ENCODE peak calls at places on chromosomes 1 and 21, in eight cellular contexts. Q is osteocyte, A is progenitor cell of endocrine pancreas, O is brain microvascular endothelial cell, F is MCF 10A, M is body of pancreas, V is uterus, P is lower lobe of right lung. R is an unnamed sample.
A peak's percentile ranks its signal among the peaks of the same experiment; 100 is the strongest.

GRCh38 chr1:52281518-52281917 is 84.5 kb downstream of the CC2D1B start:
- DNase-seq in O (peak; percentile 44), A (no peak), F (no peak), Q (no peak), M (no peak), V (no peak), P (no peak), R (peak; percentile 37)

GRCh38 chr1:230681599-230681998 is 32.3 kb downstream of the AGT start:
- DNase-seq in F (peak; percentile 97), A (no peak), M (peak; percentile 69), Q (no peak), P (no peak), V (no peak), O (peak; percentile 74), R (peak; percentile 88)

GRCh38 chr1:1059494-1060280 is 14.4 kb downstream of the RNF223 start:
- DNase-seq in F (peak; percentile 85), V (peak; percentile 85), M (peak; percentile 92), Q (no peak), O (peak; percentile 58), P (peak; percentile 92), A (peak; percentile 62), R (peak; percentile 54)

GRCh38 chr1:226304291-226304955 is 4.5 kb downstream of the LIN9 start:
- DNase-seq in P (no peak), M (no peak), V (no peak), F (no peak), Q (no peak), A (no peak), O (no peak), R (no peak)

GRCh38 chr1:38046884-38047602 is 450 bp upstream of the POU3F1 start:
- DNase-seq in Q (peak; percentile 90), M (peak; percentile 81), V (peak; percentile 84), F (peak; percentile 59), O (peak; percentile 63), A (peak; percentile 52), P (peak; percentile 83), R (peak; percentile 92)

GRCh38 chr1:221794079-221794670 is 52.3 kb upstream of the DUSP10 start:
- DNase-seq in O (no peak), V (no peak), A (no peak), M (no peak), Q (no peak), F (no peak), P (no peak), R (no peak)

GRCh38 chr1:1883092-1883858 is 7.6 kb downstream of the GNB1 start:
- DNase-seq in A (no peak), O (no peak), V (no peak), P (no peak), M (no peak), Q (no peak), F (no peak), R (no peak)

GRCh38 chr1:12407050-12407961 is 177.5 kb downstream of the VPS13D start:
- DNase-seq in Q (no peak), V (peak; percentile 36), M (peak; percentile 49), O (peak; percentile 86), F (peak; percentile 64), A (no peak), P (no peak), R (peak; percentile 79)

GRCh38 chr21:26550357-26550756 is 22.7 kb downstream of the CYYR1 start:
- DNase-seq in P (no peak), O (no peak), Q (no peak), F (no peak), V (no peak), M (no peak), A (no peak), R (peak; percentile 46)

GRCh38 chr1:156336242-156336641 is 1.9 kb downstream of the CCT3 start:
- DNase-seq in M (no peak), F (peak; percentile 32), O (no peak), V (no peak), P (no peak), Q (no peak), A (no peak), R (peak; percentile 19)

GRCh38 chr1:27609210-27609555 is 5.2 kb upstream of the AHDC1 start:
- DNase-seq in M (no peak), Q (no peak), P (no peak), A (no peak), F (no peak), O (no peak), V (no peak), R (no peak)

GRCh38 chr1:22677861-22678521 is 25.0 kb downstream of the C1QB start:
- DNase-seq in V (no peak), A (no peak), F (no peak), P (no peak), Q (no peak), M (no peak), O (no peak), R (no peak)

GRCh38 chr1:205454903-205455335 is 926 bp downstream of the BLACAT1 start:
- DNase-seq in Q (no peak), P (no peak), M (no peak), O (no peak), A (no peak), V (no peak), F (no peak), R (no peak)
- TF ChIP-seq CTCF in Q (no peak), P (no peak), M (no peak), O (peak; percentile 9), A (peak; percentile 29), V (no peak), F (no peak), R (no peak)

GRCh38 chr1:167438171-167439138 is 79.9 kb downstream of the CD247 start:
- DNase-seq in V (no peak), F (no peak), P (no peak), M (no peak), A (no peak), O (no peak), Q (no peak), R (no peak)

GRCh38 chr1:167441222-167441621 is 77.1 kb downstream of the CD247 start:
- DNase-seq in M (no peak), V (no peak), A (no peak), O (no peak), P (no peak), F (no peak), Q (peak; percentile 75), R (no peak)

GRCh38 chr1:167440345-167440744 is 78.0 kb downstream of the CD247 start:
- DNase-seq in O (no peak), P (no peak), Q (peak; percentile 73), M (no peak), A (no peak), F (no peak), V (no peak), R (no peak)

GRCh38 chr1:167440776-167441175 is 77.6 kb downstream of the CD247 start:
- DNase-seq in M (no peak), F (no peak), O (no peak), V (no peak), P (no peak), Q (peak; percentile 49), A (no peak), R (no peak)

DNA sequence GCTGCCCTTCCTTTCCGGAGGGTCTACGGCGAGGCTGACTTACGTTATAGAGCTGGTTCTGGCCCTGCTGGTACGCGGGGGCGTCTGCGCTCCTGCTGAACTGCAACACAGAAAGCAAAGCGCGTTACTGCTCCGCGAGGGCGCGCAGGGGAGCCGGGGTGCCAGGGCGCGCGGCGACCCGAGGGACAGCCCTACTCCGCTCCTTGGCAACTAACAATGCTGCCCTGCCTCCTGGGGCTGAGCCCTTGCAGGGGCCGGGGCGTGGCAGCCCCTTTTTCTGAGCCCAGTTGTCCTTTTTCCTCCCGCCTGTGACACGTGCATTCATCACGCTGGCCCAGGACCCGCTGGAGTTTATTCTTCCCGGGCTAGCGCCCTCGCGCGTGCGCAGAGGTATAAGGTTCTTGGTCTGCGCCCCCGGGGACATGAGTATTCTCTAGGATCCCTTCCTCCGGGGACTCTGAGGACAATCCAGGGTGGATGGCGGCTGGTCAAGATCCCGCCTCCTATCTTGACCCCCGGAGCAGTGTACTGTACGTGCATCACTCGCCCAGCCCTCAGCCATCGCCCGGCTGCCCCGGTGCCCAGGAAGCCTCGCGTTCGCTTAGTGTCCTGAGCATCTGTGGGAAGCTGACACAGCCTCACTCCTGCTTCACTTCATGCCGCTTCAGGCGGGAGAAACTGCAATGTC is 78.9 kb downstream of the CD247 start:
- DNase-seq in V (no peak), Q (peak; percentile 71), F (no peak), A (peak; percentile 30), M (peak; percentile 37), P (no peak), O (peak; percentile 27), R (peak; percentile 32)
- TF ChIP-seq CTCF in V (no peak), Q (peak; percentile 22), F (no peak), A (peak; percentile 27), M (no peak), P (no peak), O (peak; percentile 38), R (no peak)

DNA sequence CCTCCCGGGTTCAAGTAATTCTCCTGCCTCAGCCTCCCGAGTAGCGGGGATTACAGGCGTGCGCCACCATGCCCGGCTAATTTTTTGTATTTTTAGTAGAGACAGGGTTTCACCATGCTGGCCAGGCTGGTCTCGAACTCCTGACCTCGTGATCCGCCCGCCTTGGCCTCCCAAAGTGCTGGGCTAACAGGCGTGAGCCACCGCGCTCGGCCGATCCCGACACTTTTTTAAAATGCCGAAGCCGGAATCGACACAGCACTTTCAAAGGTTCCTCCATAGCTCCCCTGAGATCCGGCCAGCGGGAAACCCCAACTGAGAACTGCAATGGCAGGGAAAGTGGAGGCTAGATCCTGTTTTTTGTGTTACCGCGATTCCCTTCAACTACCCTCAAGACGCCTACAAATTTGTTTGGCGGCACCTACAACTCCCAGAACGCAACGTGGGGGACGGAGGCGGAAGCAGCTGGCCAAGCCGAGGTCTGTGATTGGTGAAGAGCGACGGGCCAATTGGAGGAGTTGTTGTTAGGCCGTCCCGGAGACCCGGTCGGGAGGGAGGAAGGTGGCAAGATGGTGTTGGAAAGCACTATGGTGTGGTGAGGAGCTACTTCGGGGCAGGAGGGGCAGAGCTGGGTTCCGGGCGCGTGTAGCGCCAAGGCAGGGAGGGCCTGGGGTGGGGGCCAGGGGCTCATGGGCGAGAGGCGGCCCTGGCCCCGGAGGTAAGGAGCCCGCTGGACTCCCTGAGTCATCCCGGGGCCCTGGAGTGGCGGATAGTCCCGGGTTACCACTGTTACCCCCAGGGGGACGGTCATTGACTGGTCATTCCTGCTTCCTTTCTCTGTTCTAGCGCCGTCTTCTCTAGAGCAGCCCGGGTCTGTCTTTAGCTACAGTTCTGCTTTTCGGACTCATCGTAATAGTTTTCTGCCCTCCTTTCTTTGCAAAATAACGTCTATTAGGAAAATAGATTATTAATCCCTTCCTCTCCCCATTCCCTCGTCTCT is at the start of gene PSMD4:
- DNase-seq in A (peak; percentile 77), Q (peak; percentile 96), M (peak; percentile 97), F (peak; percentile 99), P (peak; percentile 95), V (peak; percentile 95), O (peak; percentile 94), R (peak; percentile 94)
- TF ChIP-seq CTCF in A (no peak), Q (no peak), M (no peak), F (no peak), P (no peak), V (no peak), O (peak; percentile 12), R (no peak)

GRCh38 chr1:72623299-72623708 is 341.0 kb upstream of the NEGR1 start:
- DNase-seq in M (no peak), P (no peak), Q (no peak), F (peak; percentile 67), A (no peak), O (peak; percentile 18), V (no peak), R (peak; percentile 62)
- TF ChIP-seq CTCF in M (peak; percentile 49), P (peak; percentile 50), Q (peak; percentile 75), F (peak; percentile 48), A (peak; percentile 68), O (peak; percentile 59), V (peak; percentile 21), R (peak; percentile 64)